ENCODE peak calls at places on chromosome 6, in five cellular contexts. L is IMR-90, Y is adipocyte, G is fibroblast of lung, H is MM.1S. U is an unnamed sample.

GRCh38 chr6:45514454-45514853 is 136.7 kb upstream of the SUPT3H start:
- DNase-seq in L (peak; percentile 25), Y (no peak), G (no peak), H (no peak), U (peak; percentile 27)

GRCh38 chr6:27889628-27890315 is 22.4 kb downstream of the OR2B2 start:
- DNase-seq in L (no peak), Y (no peak), G (no peak), H (peak; percentile 58), U (no peak)

GRCh38 chr6:121668259-121668658 is 232.8 kb downstream of the GJA1 start:
- DNase-seq in L (peak; percentile 35), Y (peak; percentile 48), G (no peak), H (no peak), U (no peak)

GRCh38 chr6:4313044-4313686 is 177.8 kb upstream of the ECI2 start:
- DNase-seq in L (peak; percentile 92), Y (peak; percentile 91), G (peak; percentile 88), H (no peak), U (peak; percentile 98)

GRCh38 chr6:21201673-21202430 is 391.7 kb upstream of the SOX4 start:
- DNase-seq in L (no peak), Y (no peak), G (no peak), H (no peak), U (peak; percentile 82)

GRCh38 chr6:166466178-166467122 is 83.7 kb upstream of the MPC1 start:
- DNase-seq in L (peak; percentile 89), Y (peak; percentile 84), G (peak; percentile 71), H (no peak), U (peak; percentile 31)

GRCh38 chr6:132067286-132067685 is 116.1 kb upstream of the CCN2 start:
- DNase-seq in L (peak; percentile 31), Y (no peak), G (no peak), H (no peak), U (no peak)

GRCh38 chr6:36650848-36651247 is 27.7 kb upstream of the CDKN1A start:
- DNase-seq in L (no peak), Y (no peak), G (peak; percentile 17), H (peak; percentile 29), U (no peak)

GRCh38 chr6:52115891-52116604 is 28.6 kb upstream of the PKHD1 start:
- DNase-seq in L (no peak), Y (no peak), G (no peak), H (no peak), U (peak; percentile 25)

GRCh38 chr6:90103056-90103793 is 193.4 kb downstream of the BACH2 start:
- DNase-seq in L (no peak), Y (no peak), G (peak; percentile 65), H (peak; percentile 63), U (peak; percentile 8)

GRCh38 chr6:21587182-21587924 is 6.2 kb upstream of the SOX4 start:
- DNase-seq in L (peak; percentile 58), Y (peak; percentile 79), G (peak; percentile 76), H (peak; percentile 47), U (peak; percentile 69)

GRCh38 chr6:111256646-111257045 is 169.3 kb downstream of the SLC16A10 start:
- DNase-seq in L (no peak), Y (no peak), G (peak; percentile 27), H (no peak), U (peak; percentile 19)

GRCh38 chr6:45507156-45507555 is 129.4 kb upstream of the SUPT3H start:
- DNase-seq in L (peak; percentile 13), Y (no peak), G (no peak), H (no peak), U (peak; percentile 74)

GRCh38 chr6:20952605-20953004 is 418.3 kb downstream of the CDKAL1 start:
- DNase-seq in L (peak; percentile 83), Y (peak; percentile 33), G (peak; percentile 38), H (no peak), U (peak; percentile 90)

GRCh38 chr6:89161326-89162046 is 15.6 kb downstream of the PM20D2 start:
- DNase-seq in L (peak; percentile 50), Y (no peak), G (peak; percentile 87), H (no peak), U (no peak)

GRCh38 chr6:53828215-53828614 is 33.4 kb downstream of the LRRC1 start:
- DNase-seq in L (no peak), Y (no peak), G (no peak), H (no peak), U (no peak)

GRCh38 chr6:146785001-146785585 is 186.3 kb downstream of the ADGB start:
- DNase-seq in L (peak; percentile 41), Y (peak; percentile 60), G (peak; percentile 58), H (peak; percentile 45), U (peak; percentile 66)

GRCh38 chr6:74936886-74937285 is 269.0 kb downstream of the COL12A1 start:
- DNase-seq in L (peak; percentile 38), Y (peak; percentile 36), G (no peak), H (no peak), U (peak; percentile 13)

GRCh38 chr6:41002168-41002567 is 36.9 kb downstream of the UNC5CL start:
- DNase-seq in L (no peak), Y (no peak), G (no peak), H (no peak), U (no peak)

GRCh38 chr6:105886812-105887513 is 199.2 kb upstream of the PRDM1 start:
- DNase-seq in L (no peak), Y (no peak), G (no peak), H (no peak), U (no peak)

DNA sequence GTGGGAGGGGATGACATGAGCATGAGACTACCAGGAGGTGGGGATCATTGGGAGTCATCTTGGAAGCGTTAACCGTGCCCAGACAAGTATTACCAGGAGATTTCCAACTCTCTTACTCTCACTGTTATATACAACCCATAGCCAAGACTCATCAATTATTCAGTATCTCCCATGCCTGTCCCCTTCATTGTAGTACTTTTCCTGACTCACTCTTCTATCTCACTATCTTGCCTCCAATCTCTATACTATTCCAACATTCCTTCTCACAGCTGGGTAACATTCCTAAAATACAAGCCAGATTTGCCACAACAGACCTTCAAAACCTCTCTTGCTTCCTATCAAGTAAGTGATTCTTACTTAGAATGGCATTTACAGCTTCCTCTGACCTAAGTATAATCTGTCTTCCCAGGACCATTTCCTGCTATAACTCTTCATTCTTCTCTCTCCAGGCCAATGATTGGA is 226.3 kb upstream of the SMLR1 start:
- DNase-seq in L (peak; percentile 85), Y (peak; percentile 44), G (peak; percentile 34), H (no peak), U (peak; percentile 54)
- H3K9ac ChIP-seq in L (no peak overlapping the region), Y (no peak overlapping the region), G (no peak overlapping the region), H (no peak overlapping the region), U (no peak overlapping the region)

DNA sequence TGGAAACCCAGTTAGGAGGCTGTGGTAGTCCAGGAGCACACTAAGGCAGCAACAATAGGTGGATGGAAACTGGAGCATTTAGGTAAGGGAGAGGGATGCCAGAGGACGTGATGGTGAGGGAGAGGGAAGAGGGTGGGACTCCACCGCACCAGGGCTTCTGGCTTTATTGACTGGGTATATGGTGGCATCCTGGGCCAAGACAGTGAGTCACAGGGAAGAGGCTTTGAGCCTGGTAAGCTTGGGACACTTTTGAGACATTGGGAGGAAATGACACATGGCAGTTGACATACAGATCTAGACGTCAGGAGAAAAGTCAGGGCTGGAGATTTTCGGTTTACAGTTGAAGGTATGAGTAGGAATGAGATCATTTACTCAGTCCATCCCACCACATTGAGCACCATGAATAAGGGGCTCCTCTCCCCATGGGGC is 14.9 kb downstream of the NT5E start:
- DNase-seq in L (peak; percentile 98), Y (peak; percentile 69), G (peak; percentile 75), H (no peak), U (peak; percentile 96)
- H3K4me3 ChIP-seq in L (no peak overlapping the region), Y (peak overlapping the region; percentile 6), G (peak overlapping the region; percentile 5), H (no peak overlapping the region), U (peak overlapping the region; percentile 50)

GRCh38 chr6:162090734-162091133 is 636.8 kb downstream of the PRKN start:
- DNase-seq in L (no peak), Y (peak; percentile 55), G (peak; percentile 15), H (no peak), U (no peak)
- H3K9ac ChIP-seq in L (no peak overlapping the region), Y (no peak overlapping the region), G (no peak overlapping the region), H (no peak overlapping the region), U (no peak overlapping the region)

DNA sequence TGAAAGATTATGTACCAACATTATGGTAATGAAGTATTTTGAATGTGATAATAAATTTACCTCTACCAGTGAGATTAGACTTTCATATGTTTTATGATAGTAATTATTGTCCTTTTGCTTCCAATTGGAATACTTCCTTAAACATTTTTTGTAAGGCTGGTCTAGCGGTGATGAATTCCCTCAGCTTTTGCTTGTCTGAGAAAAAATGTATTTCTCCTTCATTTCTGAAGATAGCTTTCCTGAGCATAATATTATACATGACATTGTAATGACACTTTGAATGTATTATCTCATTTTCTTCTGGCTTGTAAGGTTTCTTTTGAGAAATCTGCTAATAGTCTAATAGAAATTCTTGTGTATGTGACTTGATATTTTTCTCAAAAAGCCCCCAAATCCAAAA is 18.6 kb upstream of the EDN1 start:
- DNase-seq in L (no peak), Y (no peak), G (no peak), H (no peak), U (no peak)
- H3K4me3 ChIP-seq in L (no peak overlapping the region), Y (no peak overlapping the region), G (no peak overlapping the region), H (no peak overlapping the region), U (no peak overlapping the region)

GRCh38 chr6:161010418-161010817 is 18.8 kb downstream of the MAP3K4 start:
- DNase-seq in L (peak; percentile 89), Y (peak; percentile 33), G (peak; percentile 84), H (no peak), U (peak; percentile 65)
- H3K9ac ChIP-seq in L (no peak overlapping the region), Y (peak overlapping the region; percentile 67), G (no peak overlapping the region), H (no peak overlapping the region), U (peak overlapping the region; percentile 20)

DNA sequence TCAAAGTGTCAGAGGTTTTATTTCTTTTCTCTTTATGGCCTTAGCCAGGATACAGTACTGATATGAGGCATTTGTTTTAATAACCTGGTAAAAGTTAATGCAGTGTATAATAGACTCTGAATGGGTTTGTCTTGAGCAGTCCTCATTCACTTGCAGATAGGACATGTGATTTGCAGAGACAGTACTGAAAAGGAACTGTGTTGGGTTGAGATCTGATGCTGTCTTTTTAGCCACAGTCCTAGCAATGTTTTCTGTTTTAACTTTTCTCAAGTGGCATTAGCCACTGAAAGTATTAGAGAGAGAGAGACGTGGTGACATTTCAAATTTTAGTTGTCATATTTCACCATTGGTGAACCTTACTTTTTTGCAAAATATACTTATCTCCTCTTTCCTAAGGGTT is 547.2 kb upstream of the MAN1A1 start:
- DNase-seq in L (no peak), Y (no peak), G (no peak), H (no peak), U (no peak)
- H3K4me3 ChIP-seq in L (no peak overlapping the region), Y (no peak overlapping the region), G (no peak overlapping the region), H (no peak overlapping the region), U (no peak overlapping the region)

DNA sequence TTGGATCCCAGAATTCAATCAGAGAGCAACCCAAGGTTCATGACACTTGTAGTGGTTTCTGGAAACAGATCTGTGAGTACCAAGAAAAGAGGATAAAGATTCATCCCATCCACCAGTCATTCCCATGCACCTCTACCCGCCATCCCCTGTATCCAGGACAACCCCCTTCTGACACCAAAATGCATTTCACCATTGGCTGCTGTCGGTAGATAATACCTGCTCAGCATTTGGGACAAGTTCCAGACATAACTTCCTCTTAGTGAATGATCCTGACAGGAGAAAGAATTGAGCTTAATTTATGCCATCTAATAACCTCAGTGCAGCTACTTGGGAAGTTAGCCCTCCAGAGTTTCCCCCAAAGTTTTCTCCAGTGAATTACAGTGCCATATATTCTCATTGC is 329.1 kb downstream of the ZFAND3 start:
- DNase-seq in L (no peak), Y (no peak), G (no peak), H (no peak), U (no peak)
- H3K9ac ChIP-seq in L (no peak overlapping the region), Y (no peak overlapping the region), G (no peak overlapping the region), H (no peak overlapping the region), U (no peak overlapping the region)

U was measured in PC-3.